ENCODE peak calls at places on chromosomes 11 and 22, in seven cellular contexts. M is GM23338, I is brain microvascular endothelial cell, K is tibial artery, S is SJSA1, T is H1, V is mesenchymal stem cell. P is an unnamed sample.

GRCh38 chr11:83070878-83071640 is 638 bp downstream of the RAB30 start:
- DNase-seq in M (peak; percentile 57), I (no peak), V (no peak), K (peak; percentile 55), T (no peak), S (no peak), P (peak; percentile 14)

GRCh38 chr11:2747236-2748015 is 47.6 kb upstream of the KCNQ1OT1 start:
- DNase-seq in I (no peak), M (no peak), T (no peak), K (no peak), S (no peak), V (no peak), P (no peak)

GRCh38 chr11:1966531-1966930 is 19.4 kb downstream of the MRPL23 start:
- DNase-seq in S (no peak), T (no peak), V (no peak), M (no peak), K (no peak), I (no peak), P (no peak)

GRCh38 chr11:19814421-19814820 is 101.8 kb downstream of the NAV2 start:
- DNase-seq in V (no peak), I (no peak), S (no peak), M (peak; percentile 68), K (no peak), T (no peak), P (no peak)

GRCh38 chr11:122322369-122322768 is 206.4 kb upstream of the BLID start:
- DNase-seq in M (no peak), V (no peak), T (no peak), I (no peak), S (no peak), K (peak; percentile 42), P (no peak)

GRCh38 chr11:128747728-128748148 is 53.9 kb downstream of the FLI1 start:
- DNase-seq in M (no peak), S (no peak), I (no peak), K (no peak), T (no peak), V (no peak), P (no peak)

GRCh38 chr11:10540546-10540914 is 457 bp downstream of the RNF141 start:
- DNase-seq in K (no peak), M (peak; percentile 58), T (no peak), I (peak; percentile 13), V (no peak), S (no peak), P (no peak)

GRCh38 chr11:72293910-72294533 is 50.0 kb upstream of the PHOX2A start:
- DNase-seq in S (no peak), M (no peak), K (peak; percentile 24), I (no peak), V (no peak), T (peak; percentile 34), P (no peak)

GRCh38 chr22:46114518-46115387 is 35.6 kb upstream of the PPARA start:
- DNase-seq in M (no peak), V (no peak), K (no peak), I (no peak), T (no peak), S (peak; percentile 42), P (no peak)

GRCh38 chr22:43345761-43346261 is 2.6 kb upstream of the SCUBE1 start:
- DNase-seq in T (no peak), K (no peak), I (no peak), M (no peak), V (peak; percentile 32), S (no peak), P (no peak)

GRCh38 chr22:43293661-43294392 is 49.3 kb downstream of the SCUBE1 start:
- DNase-seq in M (no peak), K (no peak), V (peak; percentile 98), T (no peak), I (peak; percentile 10), S (peak; percentile 72), P (no peak)

GRCh38 chr11:66360406-66361073 is 11.0 kb downstream of the SLC29A2 start:
- DNase-seq in I (no peak), V (no peak), K (no peak), T (no peak), S (no peak), M (no peak), P (peak; percentile 52)

GRCh38 chr11:78351193-78351592 is 66.4 kb downstream of the GAB2 start:
- DNase-seq in T (no peak), S (no peak), K (no peak), V (no peak), I (no peak), M (peak; percentile 22), P (no peak)

GRCh38 chr11:78349614-78350013 is 68.0 kb downstream of the GAB2 start:
- DNase-seq in V (no peak), M (no peak), K (no peak), I (no peak), T (no peak), S (no peak), P (no peak)

GRCh38 chr11:78350101-78350645 is 67.4 kb downstream of the GAB2 start:
- DNase-seq in T (no peak), I (no peak), V (peak; percentile 52), M (peak; percentile 24), K (no peak), S (peak; percentile 9), P (no peak)

GRCh38 chr11:78351979-78352731 is 65.5 kb downstream of the GAB2 start:
- DNase-seq in K (no peak), T (no peak), I (no peak), V (peak; percentile 56), M (no peak), S (no peak), P (no peak)

DNA sequence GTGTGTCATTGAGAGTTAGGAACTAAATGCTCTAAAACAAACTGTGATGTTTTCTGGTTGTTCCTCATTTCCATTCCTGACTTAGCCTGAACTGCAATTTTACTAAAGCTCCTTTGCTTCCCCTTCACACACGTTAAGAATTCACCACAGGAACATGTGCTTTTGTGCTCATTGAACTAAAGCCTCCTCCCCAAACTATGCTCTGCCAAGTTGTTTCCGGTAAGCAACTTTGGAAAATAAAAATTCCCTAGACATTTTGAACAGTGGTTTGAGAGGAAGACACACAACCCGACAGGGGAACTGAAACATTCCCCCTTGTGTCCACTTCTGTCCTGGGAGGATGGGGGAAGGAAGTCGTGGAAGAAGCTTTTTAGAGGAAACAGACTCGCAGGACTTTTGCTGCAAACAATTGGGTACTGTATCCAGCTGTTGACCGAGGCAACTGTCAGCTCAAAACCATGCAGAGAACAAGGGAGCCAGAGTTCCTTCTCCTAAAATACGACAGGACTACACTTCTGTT is 66.9 kb downstream of the GAB2 start:
- DNase-seq in T (no peak), K (no peak), I (no peak), M (no peak), V (peak; percentile 47), S (peak; percentile 21), P (no peak)
- H3K4me3 ChIP-seq in T (no peak overlapping the region), K (peak overlapping the region; percentile 26), I (no peak overlapping the region), M (no peak overlapping the region), V (no peak overlapping the region), S (peak overlapping the region; percentile 5), P (no peak overlapping the region)

GRCh38 chr11:30800904-30801303 is 214.8 kb upstream of the MPPED2 start:
- DNase-seq in S (no peak), I (no peak), T (no peak), K (no peak), M (no peak), V (no peak), P (no peak)

GRCh38 chr11:30801357-30801756 is 215.2 kb upstream of the MPPED2 start:
- DNase-seq in I (no peak), V (no peak), K (no peak), T (no peak), M (no peak), S (no peak), P (no peak)

DNA sequence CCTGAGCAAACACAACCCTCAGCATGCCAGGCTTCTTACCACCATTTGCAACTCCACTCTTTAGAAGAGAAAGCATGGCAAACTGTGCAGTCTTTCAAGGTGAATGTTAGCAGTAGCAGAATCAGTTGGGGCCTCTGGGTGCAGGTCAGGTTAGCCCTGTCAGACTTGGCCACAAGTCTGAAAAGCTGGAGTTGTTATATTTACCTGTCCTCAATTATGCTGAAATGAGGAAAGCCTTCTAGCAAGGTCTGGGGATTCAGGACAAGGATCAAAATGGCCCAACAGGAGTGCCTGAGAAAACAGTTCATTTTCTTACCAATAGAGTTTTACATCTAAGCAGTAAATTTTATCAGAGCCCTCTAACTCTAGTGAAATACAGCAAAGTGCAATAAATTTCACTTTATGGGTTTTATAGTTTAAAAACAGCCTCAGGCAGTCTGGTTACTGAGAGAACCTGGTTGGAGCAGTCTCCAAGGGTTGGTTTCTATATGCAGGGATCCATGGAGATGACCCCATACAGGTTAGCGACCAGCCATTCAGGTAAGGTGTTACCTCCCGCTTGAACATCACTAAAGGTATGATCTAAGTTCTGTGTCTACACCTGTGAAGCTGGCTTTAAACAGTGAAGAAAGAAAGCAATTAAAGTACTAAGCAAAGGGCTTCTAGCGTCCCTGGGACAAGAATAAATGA is 212.5 kb upstream of the MPPED2 start:
- DNase-seq in M (no peak), V (no peak), S (no peak), K (no peak), I (no peak), T (no peak), P (no peak)
- H3K27me3 ChIP-seq in M (no peaks in the 10 kb centered on the region), V (no peaks in the 10 kb centered on the region), S (no peaks in the 10 kb centered on the region), K (no peaks in the 10 kb centered on the region), I (no peaks in the 10 kb centered on the region), T (no peaks in the 10 kb centered on the region), P (no peaks in the 10 kb centered on the region)

DNA sequence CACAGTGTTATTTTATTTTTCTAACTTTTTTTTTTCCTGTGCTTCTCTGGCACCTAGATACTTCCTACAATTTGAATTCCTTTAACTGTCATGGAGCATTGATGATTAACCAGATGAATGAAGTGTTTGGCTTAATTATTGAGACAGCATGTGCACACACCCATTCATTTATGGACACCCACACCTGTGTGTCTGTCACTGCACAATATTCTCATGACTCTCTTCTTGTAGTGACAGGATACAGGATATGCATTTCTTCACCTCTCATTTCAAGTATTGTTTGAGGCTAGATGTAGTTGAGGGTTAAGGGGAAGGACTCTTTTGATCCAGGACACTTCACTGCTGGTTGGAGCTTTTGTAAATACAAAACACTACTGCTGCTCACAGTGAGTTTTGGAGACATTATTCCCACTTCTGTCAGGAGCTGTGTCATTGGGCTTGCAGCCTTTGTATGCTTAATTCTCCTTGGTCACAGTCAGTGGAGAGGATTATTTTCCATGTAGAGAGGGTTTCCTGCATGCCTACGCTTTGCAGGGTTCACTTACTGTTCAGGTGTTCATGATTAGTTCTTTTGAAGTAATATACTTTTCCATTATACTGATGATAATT is 33.5 kb downstream of the SPECC1L start:
- DNase-seq in S (no peak), M (no peak), K (no peak), I (no peak), T (no peak), V (no peak), P (no peak)
- H3K36me3 ChIP-seq in S (peaks cover 76% of the 10 kb centered on the region), M (peaks cover 28% of the 10 kb centered on the region), K (peaks cover 5% of the 10 kb centered on the region), I (peaks cover 21% of the 10 kb centered on the region), T (peaks cover 35% of the 10 kb centered on the region), V (peaks cover 63% of the 10 kb centered on the region), P (peaks cover 17% of the 10 kb centered on the region)

GRCh38 chr11:7904910-7905309 is 26.2 kb downstream of the OR10A6 start:
- DNase-seq in T (no peak), M (peak; percentile 68), K (no peak), S (peak; percentile 39), V (no peak), I (peak; percentile 14), P (no peak)

GRCh38 chr11:7905961-7906429 is 25.1 kb downstream of the OR10A6 start:
- DNase-seq in V (no peak), M (peak; percentile 70), I (no peak), S (peak; percentile 34), T (no peak), K (no peak), P (no peak)

GRCh38 chr11:7907121-7907520 is 23.9 kb downstream of the OR10A6 start:
- DNase-seq in M (no peak), S (no peak), T (no peak), V (no peak), K (no peak), I (no peak), P (no peak)

GRCh38 chr11:7906481-7906880 is 24.6 kb downstream of the OR10A6 start:
- DNase-seq in S (peak; percentile 7), T (no peak), I (no peak), K (no peak), V (no peak), M (peak; percentile 44), P (no peak)

GRCh38 chr11:7905549-7905948 is 25.5 kb downstream of the OR10A6 start:
- DNase-seq in I (no peak), T (no peak), S (no peak), V (no peak), M (peak; percentile 17), K (no peak), P (no peak)
- H3K4me3 ChIP-seq in I (no peak overlapping the region), T (peak overlapping the region; percentile 25), S (no peak overlapping the region), V (no peak overlapping the region), M (peak overlapping the region; percentile 45), K (no peak overlapping the region), P (peak overlapping the region; percentile 32)

P was measured in H7.